ENCODE peak calls at places on chromosomes 4 and X, in five cellular contexts. One of them, this sample, is unnamed. For H3K4me1, the result is how much of the 10 kb centered on the place peaks cover.

GRCh38 chr4:93828332-93828829 is at the start of gene ATOH1:
- DNase-seq in HCT116: peak
- DNase-seq in K562: no peak
- DNase-seq in GM12878: no peak
- DNase-seq in HepG2: no peak
- DNase-seq in this sample: peak

GRCh38 chr4:168515222-168516011 is 18.6 kb downstream of the PALLD start:
- DNase-seq in HCT116: no peak
- DNase-seq in K562: no peak
- DNase-seq in GM12878: no peak
- DNase-seq in HepG2: no peak
- DNase-seq in this sample: no peak

GRCh38 chr4:113141901-113142346 is 92.5 kb downstream of the ANK2 start:
- DNase-seq in HCT116: peak
- DNase-seq in K562: no peak
- DNase-seq in GM12878: no peak
- DNase-seq in HepG2: peak
- DNase-seq in this sample: no peak

GRCh38 chr4:120991885-120992284 is 69.4 kb upstream of the PRDM5 start:
- DNase-seq in HCT116: no peak
- DNase-seq in K562: no peak
- DNase-seq in GM12878: no peak
- DNase-seq in HepG2: no peak
- DNase-seq in this sample: no peak

GRCh38 chr4:56655627-56656345 is 25.3 kb downstream of the HOPX start:
- DNase-seq in HCT116: no peak
- DNase-seq in K562: no peak
- DNase-seq in GM12878: no peak
- DNase-seq in HepG2: no peak
- DNase-seq in this sample: peak

GRCh38 chrX:42615161-42615563 is 162.8 kb downstream of the PPP1R2C start:
- DNase-seq in HCT116: peak
- DNase-seq in K562: no peak
- DNase-seq in GM12878: no peak
- DNase-seq in HepG2: no peak
- DNase-seq in this sample: no peak

GRCh38 chr4:3531887-3532713 is at the start of gene LRPAP1:
- DNase-seq in HCT116: peak
- DNase-seq in K562: peak
- DNase-seq in GM12878: peak
- DNase-seq in HepG2: peak
- DNase-seq in this sample: peak

GRCh38 chrX:128078545-128078944 is 26.3 kb upstream of the ACTRT1 start:
- DNase-seq in HCT116: no peak
- DNase-seq in K562: no peak
- DNase-seq in GM12878: no peak
- DNase-seq in HepG2: no peak
- DNase-seq in this sample: no peak

GRCh38 chr4:141826260-141826659 is 189.9 kb downstream of the IL15 start:
- DNase-seq in HCT116: no peak
- DNase-seq in K562: no peak
- DNase-seq in GM12878: no peak
- DNase-seq in HepG2: no peak
- DNase-seq in this sample: no peak

GRCh38 chr4:48698029-48698901 is 81.8 kb downstream of the FRYL start:
- DNase-seq in HCT116: peak
- DNase-seq in K562: no peak
- DNase-seq in GM12878: no peak
- DNase-seq in HepG2: peak
- DNase-seq in this sample: no peak

GRCh38 chrX:49184294-49185061 is 1.7 kb downstream of the PRICKLE3 start:
- DNase-seq in HCT116: peak
- DNase-seq in K562: peak
- DNase-seq in GM12878: no peak
- DNase-seq in HepG2: no peak
- DNase-seq in this sample: no peak

GRCh38 chr4:20015825-20016224 is 235.9 kb upstream of the SLIT2 start:
- DNase-seq in HCT116: no peak
- DNase-seq in K562: no peak
- DNase-seq in GM12878: no peak
- DNase-seq in HepG2: no peak
- DNase-seq in this sample: no peak

GRCh38 chrX:16619024-16619423 is 30.9 kb upstream of the S100G start:
- DNase-seq in HCT116: no peak
- DNase-seq in K562: no peak
- DNase-seq in GM12878: no peak
- DNase-seq in HepG2: no peak
- DNase-seq in this sample: no peak

GRCh38 chr4:20591571-20592455 is 108.4 kb upstream of the PACRGL start:
- DNase-seq in HCT116: no peak
- DNase-seq in K562: no peak
- DNase-seq in GM12878: no peak
- DNase-seq in HepG2: no peak
- DNase-seq in this sample: no peak

GRCh38 chr4:8164194-8164565 is 5.6 kb upstream of the ABLIM2 start:
- DNase-seq in HCT116: no peak
- DNase-seq in K562: no peak
- DNase-seq in GM12878: no peak
- DNase-seq in HepG2: no peak
- DNase-seq in this sample: no peak

GRCh38 chr4:8164687-8165086 is 6.1 kb upstream of the ABLIM2 start:
- DNase-seq in HCT116: no peak
- DNase-seq in K562: no peak
- DNase-seq in GM12878: no peak
- DNase-seq in HepG2: no peak
- DNase-seq in this sample: no peak

GRCh38 chr4:8162625-8163024 is 4.0 kb upstream of the ABLIM2 start:
- DNase-seq in HCT116: no peak
- DNase-seq in K562: no peak
- DNase-seq in GM12878: no peak
- DNase-seq in HepG2: no peak
- DNase-seq in this sample: no peak

GRCh38 chr4:8163026-8163425 is 4.4 kb upstream of the ABLIM2 start:
- DNase-seq in HCT116: no peak
- DNase-seq in K562: no peak
- DNase-seq in GM12878: no peak
- DNase-seq in HepG2: no peak
- DNase-seq in this sample: no peak

DNA sequence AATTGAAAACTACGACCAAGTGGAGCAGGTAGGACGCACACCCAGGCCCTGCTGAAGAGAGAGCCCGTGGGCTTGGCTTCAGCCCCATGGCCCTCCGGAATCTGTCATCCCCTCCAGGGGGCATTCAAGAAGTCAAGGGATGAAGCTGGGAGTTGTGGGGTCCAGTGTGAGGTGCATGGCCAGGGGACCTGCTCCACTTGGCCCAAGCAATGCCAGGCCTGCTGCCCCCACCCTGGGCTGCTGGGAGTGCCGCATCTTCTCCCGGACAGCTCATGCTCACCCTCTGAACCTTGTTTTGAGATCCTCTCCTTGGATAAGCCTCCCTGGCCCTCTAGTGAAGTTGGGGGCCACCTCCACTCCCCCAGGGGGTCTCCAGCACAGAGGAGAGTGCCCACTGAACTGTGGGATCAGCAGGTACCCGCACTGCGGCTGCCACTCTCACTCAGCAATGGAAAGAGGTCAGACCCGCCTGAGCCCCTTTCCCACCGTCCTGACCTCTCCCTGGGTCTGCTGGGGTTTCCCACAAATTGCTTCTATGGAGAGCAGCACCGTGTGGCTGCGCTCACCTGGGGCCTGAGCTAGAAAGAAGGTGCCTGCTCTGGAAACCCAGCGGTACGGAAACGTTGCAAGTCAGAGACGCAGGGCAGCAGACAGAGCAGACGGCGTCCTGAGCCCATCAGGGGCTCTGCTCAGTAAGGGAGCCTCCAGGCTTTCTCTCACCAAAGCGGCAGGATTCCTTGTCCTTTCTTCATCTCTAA is 5.0 kb upstream of the ABLIM2 start:
- DNase-seq in HCT116: no peak
- DNase-seq in K562: no peak
- DNase-seq in GM12878: no peak
- DNase-seq in HepG2: no peak
- DNase-seq in this sample: no peak
- H3K4me1 ChIP-seq in HCT116: under half
- H3K4me1 ChIP-seq in K562: under half
- H3K4me1 ChIP-seq in GM12878: under half
- H3K4me1 ChIP-seq in HepG2: under half
- H3K4me1 ChIP-seq in this sample: under half

DNA sequence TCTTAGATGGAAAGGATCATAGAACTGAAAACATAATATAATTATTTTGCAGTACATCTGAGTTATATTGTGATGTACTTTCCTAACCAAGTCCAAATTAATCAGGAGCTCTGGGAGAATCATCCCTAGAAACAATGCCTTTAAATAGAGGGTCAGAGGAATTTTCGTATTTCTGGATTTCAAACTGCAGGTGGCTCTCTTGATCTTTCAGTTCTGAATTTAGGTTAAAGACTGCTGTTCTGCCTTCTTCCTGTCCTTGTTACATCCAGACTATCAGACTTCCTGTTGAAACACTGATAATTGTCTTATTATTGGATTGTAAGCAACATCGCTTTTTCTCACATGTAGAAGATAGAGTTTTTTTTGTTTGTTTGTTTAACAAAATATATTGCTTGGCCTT is 142.7 kb downstream of the RPA4 start:
- DNase-seq in HCT116: no peak
- DNase-seq in K562: no peak
- DNase-seq in GM12878: no peak
- DNase-seq in HepG2: no peak
- DNase-seq in this sample: peak
- TF ChIP-seq ZBTB33 in HCT116: no peak
- TF ChIP-seq ZBTB33 in K562: no peak
- TF ChIP-seq ZBTB33 in GM12878: no peak
- TF ChIP-seq ZBTB33 in HepG2: no peak
- TF ChIP-seq ZBTB33 in this sample: no peak

GRCh38 chr4:176840166-176840565 is 47.4 kb upstream of the VEGFC start:
- DNase-seq in HCT116: no peak
- DNase-seq in K562: no peak
- DNase-seq in GM12878: no peak
- DNase-seq in HepG2: no peak
- DNase-seq in this sample: no peak
- H3K4me1 ChIP-seq in HCT116: under half
- H3K4me1 ChIP-seq in K562: under half
- H3K4me1 ChIP-seq in GM12878: under half
- H3K4me1 ChIP-seq in HepG2: under half
- H3K4me1 ChIP-seq in this sample: under half

GRCh38 chr4:25908491-25908901 is 5.5 kb upstream of the SMIM20 start:
- DNase-seq in HCT116: peak
- DNase-seq in K562: no peak
- DNase-seq in GM12878: no peak
- DNase-seq in HepG2: peak
- DNase-seq in this sample: no peak
- TF ChIP-seq ZBTB33 in HCT116: no peak
- TF ChIP-seq ZBTB33 in K562: no peak
- TF ChIP-seq ZBTB33 in GM12878: no peak
- TF ChIP-seq ZBTB33 in HepG2: no peak
- TF ChIP-seq ZBTB33 in this sample: peak

This sample was measured in SK-N-SH.